ENCODE peak calls at places on chromosomes 12 and 14, in five cellular contexts. Z, A, J, Y and R are unnamed samples.

GRCh38 chr12:97426485-97427116 is 36.0 kb upstream of the RMST start:
- DNase-seq in Z (no peak), A (no peak), J (no peak), Y (no peak), R (no peak)

GRCh38 chr12:29591140-29592020 is 93.9 kb upstream of the OVCH1 start:
- DNase-seq in Z (no peak), A (no peak), J (no peak), Y (peak; percentile 44), R (no peak)

GRCh38 chr12:113477171-113477841 is 5.6 kb upstream of the LHX5 start:
- DNase-seq in Z (no peak), A (no peak), J (no peak), Y (no peak), R (no peak)

GRCh38 chr12:93380480-93381121 is 2.9 kb downstream of the NUDT4 start:
- DNase-seq in Z (peak; percentile 39), A (no peak), J (no peak), Y (no peak), R (no peak)

GRCh38 chr12:103205906-103206305 is 248.4 kb downstream of the ASCL1 start:
- DNase-seq in Z (no peak), A (no peak), J (no peak), Y (no peak), R (no peak)

GRCh38 chr12:104935892-104936291 is 22.2 kb downstream of the SLC41A2 start:
- DNase-seq in Z (no peak), A (no peak), J (no peak), Y (no peak), R (no peak)

GRCh38 chr12:81294325-81295190 is 216.7 kb downstream of the ACSS3 start:
- DNase-seq in Z (no peak), A (no peak), J (no peak), Y (no peak), R (no peak)

GRCh38 chr14:72495668-72496067 is 398.2 kb downstream of the DPF3 start:
- DNase-seq in Z (no peak), A (no peak), J (no peak), Y (no peak), R (no peak)

GRCh38 chr12:8156845-8157244 is at the start of gene ZNF705A:
- DNase-seq in Z (no peak), A (no peak), J (no peak), Y (no peak), R (no peak)

GRCh38 chr12:121815221-121815620 is 11.4 kb downstream of the SETD1B start:
- DNase-seq in Z (no peak), A (no peak), J (no peak), Y (no peak), R (no peak)

GRCh38 chr14:83660597-83660996 is 1869.3 kb upstream of the FLRT2 start:
- DNase-seq in Z (no peak), A (no peak), J (no peak), Y (no peak), R (no peak)

GRCh38 chr12:122874081-122874480 is 21.8 kb downstream of the VPS37B start:
- DNase-seq in Z (no peak), A (no peak), J (no peak), Y (no peak), R (no peak)

GRCh38 chr14:71529855-71530254 is 402.4 kb upstream of the RGS6 start:
- DNase-seq in Z (no peak), A (no peak), J (no peak), Y (peak; percentile 29), R (no peak)

GRCh38 chr14:55125403-55125802 is 3.6 kb upstream of the LGALS3 start:
- DNase-seq in Z (no peak), A (no peak), J (no peak), Y (no peak), R (no peak)

GRCh38 chr12:5907812-5908211 is 37.2 kb downstream of the ANO2 start:
- DNase-seq in Z (no peak), A (no peak), J (no peak), Y (no peak), R (no peak)

GRCh38 chr14:22715186-22715812 is 51.2 kb upstream of the OXA1L start:
- DNase-seq in Z (no peak), A (no peak), J (no peak), Y (no peak), R (no peak)
- TF ChIP-seq CTCF in Z (no peak), A (no peak), J (no peak), Y (no peak), R (no peak)

GRCh38 chr12:108854453-108855283 is 2.7 kb downstream of the SSH1 start:
- DNase-seq in Z (no peak), A (no peak), J (no peak), Y (no peak), R (no peak)

GRCh38 chr12:108855284-108856169 is 1.9 kb downstream of the SSH1 start:
- DNase-seq in Z (no peak), A (no peak), J (no peak), Y (no peak), R (no peak)

GRCh38 chr12:108857158-108857407 is 300 bp downstream of the SSH1 start:
- DNase-seq in Z (no peak), A (no peak), J (no peak), Y (no peak), R (no peak)

GRCh38 chr12:108856428-108857157 is 790 bp downstream of the SSH1 start:
- DNase-seq in Z (peak; percentile 48), A (peak; percentile 86), J (peak; percentile 59), Y (peak; percentile 93), R (no peak)

GRCh38 chr12:108856170-108856427 is 1.3 kb downstream of the SSH1 start:
- DNase-seq in Z (no peak), A (no peak), J (no peak), Y (no peak), R (no peak)
- H3K4me1 ChIP-seq in Z (peaks cover 12% of the 10 kb centered on the region), A (peaks cover 51% of the 10 kb centered on the region), J (peaks cover 10% of the 10 kb centered on the region), Y (peaks cover 51% of the 10 kb centered on the region), R (peaks cover 43% of the 10 kb centered on the region)

GRCh38 chr12:570237-570925 is 92.9 kb downstream of the NINJ2 start:
- DNase-seq in Z (no peak), A (peak; percentile 84), J (peak; percentile 44), Y (peak; percentile 88), R (no peak)
- H3K4me3 ChIP-seq in Z (peak overlapping the region; percentile 67), A (peak overlapping the region; percentile 71), J (peak overlapping the region; percentile 46), Y (peak overlapping the region; percentile 71), R (peak overlapping the region; percentile 54)

DNA sequence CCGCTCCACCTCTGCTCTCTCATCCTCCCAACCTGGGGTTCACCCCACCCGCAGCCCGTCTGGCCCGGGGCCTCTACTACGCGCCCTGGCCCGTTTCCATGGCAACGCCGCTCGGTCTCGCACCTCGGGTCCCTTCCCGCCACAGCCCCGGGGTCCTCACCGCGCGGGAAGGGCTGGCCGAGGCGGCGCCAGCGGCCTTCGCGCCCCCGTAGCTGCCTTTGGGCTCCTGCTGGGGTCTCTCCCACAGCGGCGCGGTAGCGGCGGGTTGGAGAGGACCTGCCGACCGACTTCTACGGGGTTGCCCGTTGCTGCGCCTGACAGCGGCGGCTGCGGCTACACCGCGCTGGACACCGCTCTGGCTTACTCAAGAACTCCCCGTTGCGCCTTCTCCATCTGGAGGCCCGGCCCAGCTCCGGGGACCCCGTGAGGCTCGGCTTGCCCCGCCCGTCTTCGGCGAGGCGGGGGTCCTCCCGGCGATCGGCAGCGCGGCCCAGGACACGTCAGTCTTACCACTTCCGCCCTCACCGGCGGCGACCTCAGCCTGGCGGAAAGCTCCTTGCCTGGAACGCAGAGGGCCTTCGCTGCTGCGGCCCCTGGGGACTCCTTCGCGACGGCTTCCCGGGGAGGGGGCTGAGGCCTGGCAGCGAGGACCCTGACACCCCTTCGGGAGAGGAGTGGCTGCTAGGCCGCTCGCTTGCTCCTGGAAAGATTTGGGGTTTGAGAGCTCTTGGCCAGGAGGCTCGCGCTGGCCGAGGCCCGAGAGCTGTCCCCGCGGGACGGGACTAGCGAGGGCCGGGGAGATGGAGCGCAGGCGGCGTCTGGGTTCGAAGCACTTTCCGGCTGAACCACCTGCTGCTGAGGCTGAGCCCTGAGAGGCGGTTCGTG is at the start of gene TM9SF1:
- DNase-seq in Z (peak; percentile 72), A (peak; percentile 92), J (peak; percentile 78), Y (peak; percentile 94), R (no peak)
- TF ChIP-seq CTCF in Z (no peak), A (no peak), J (no peak), Y (no peak), R (no peak)

GRCh38 chr14:93037354-93037753 is 78.4 kb downstream of the ITPK1 start:
- DNase-seq in Z (no peak), A (no peak), J (no peak), Y (no peak), R (no peak)

GRCh38 chr14:93041830-93042229 is 73.9 kb downstream of the ITPK1 start:
- DNase-seq in Z (no peak), A (no peak), J (no peak), Y (no peak), R (no peak)

GRCh38 chr14:93041002-93041401 is 74.7 kb downstream of the ITPK1 start:
- DNase-seq in Z (no peak), A (no peak), J (no peak), Y (no peak), R (no peak)

GRCh38 chr14:93040443-93040842 is 75.3 kb downstream of the ITPK1 start:
- DNase-seq in Z (no peak), A (no peak), J (no peak), Y (no peak), R (no peak)

GRCh38 chr14:93039649-93040315 is 75.9 kb downstream of the ITPK1 start:
- DNase-seq in Z (no peak), A (no peak), J (no peak), Y (peak; percentile 66), R (no peak)
- H3K4me1 ChIP-seq in Z (no peaks in the 10 kb centered on the region), A (peaks cover 56% of the 10 kb centered on the region), J (peaks cover 26% of the 10 kb centered on the region), Y (peaks cover 65% of the 10 kb centered on the region), R (peaks cover 61% of the 10 kb centered on the region)

GRCh38 chr12:124654666-124655316 is 87.4 kb upstream of the NCOR2 start:
- DNase-seq in Z (no peak), A (no peak), J (peak; percentile 35), Y (peak; percentile 83), R (no peak)
- H3K4me3 ChIP-seq in Z (no peak overlapping the region), A (peak overlapping the region; percentile 22), J (no peak overlapping the region), Y (peak overlapping the region; percentile 5), R (peak overlapping the region; percentile 24)

GRCh38 chr12:95608252-95609033 is 57.2 kb upstream of the USP44 start:
- DNase-seq in Z (no peak), A (peak; percentile 76), J (no peak), Y (peak; percentile 78), R (no peak)
- TF ChIP-seq CTCF in Z (no peak), A (no peak), J (no peak), Y (no peak), R (no peak)

GRCh38 chr14:68665116-68665515 is 127.8 kb downstream of the ZFP36L1 start:
- DNase-seq in Z (no peak), A (no peak), J (no peak), Y (no peak), R (no peak)
- H3K4me1 ChIP-seq in Z (no peaks in the 10 kb centered on the region), A (peaks cover 50% of the 10 kb centered on the region), J (peaks cover 20% of the 10 kb centered on the region), Y (peaks cover 10% of the 10 kb centered on the region), R (peaks cover 47% of the 10 kb centered on the region)

GRCh38 chr14:93108105-93108504 is 7.6 kb downstream of the ITPK1 start:
- DNase-seq in Z (no peak), A (no peak), J (no peak), Y (no peak), R (no peak)

GRCh38 chr14:93104961-93105360 is 10.8 kb downstream of the ITPK1 start:
- DNase-seq in Z (no peak), A (no peak), J (no peak), Y (no peak), R (no peak)

GRCh38 chr14:93107383-93107782 is 8.3 kb downstream of the ITPK1 start:
- DNase-seq in Z (no peak), A (no peak), J (no peak), Y (no peak), R (no peak)

GRCh38 chr14:93105362-93105761 is 10.4 kb downstream of the ITPK1 start:
- DNase-seq in Z (no peak), A (no peak), J (no peak), Y (peak; percentile 67), R (no peak)

GRCh38 chr14:93106541-93107156 is 9.1 kb downstream of the ITPK1 start:
- DNase-seq in Z (no peak), A (no peak), J (no peak), Y (no peak), R (no peak)
- H3K4me3 ChIP-seq in Z (no peak overlapping the region), A (no peak overlapping the region), J (no peak overlapping the region), Y (no peak overlapping the region), R (no peak overlapping the region)